ENCODE peak calls at places on chromosomes 2 and 18, in four cellular contexts. I, K, J and L are unnamed samples.

GRCh38 chr2:200618590-200619021 is 32.8 kb downstream of the AOX1 start:
- DNase-seq in I (no peak), K (peak), J (no peak), L (peak)

GRCh38 chr2:217316743-217317142 is 456.9 kb upstream of the TNP1 start:
- DNase-seq in I (no peak), K (peak), J (no peak), L (peak)

GRCh38 chr2:177106212-177106611 is 106.4 kb upstream of the HNRNPA3 start:
- DNase-seq in I (no peak), K (no peak), J (no peak), L (no peak)

GRCh38 chr18:23334569-23334968 is 118.5 kb upstream of the RIOK3 start:
- DNase-seq in I (no peak), K (no peak), J (no peak), L (no peak)

GRCh38 chr2:222864296-222864695 is 3.5 kb downstream of the ACSL3 start:
- DNase-seq in I (no peak), K (peak), J (no peak), L (peak)

GRCh38 chr18:2988041-2988794 is 24.7 kb downstream of the LPIN2 start:
- DNase-seq in I (no peak), K (peak), J (no peak), L (peak)

GRCh38 chr2:181457741-181458425 is 697 bp downstream of the ITGA4 start:
- DNase-seq in I (no peak), K (peak), J (peak), L (peak)

GRCh38 chr2:19671311-19671710 is 230.5 kb downstream of the TTC32 start:
- DNase-seq in I (no peak), K (no peak), J (no peak), L (no peak)

GRCh38 chr2:148565272-148565894 is 79.2 kb upstream of the EPC2 start:
- DNase-seq in I (no peak), K (no peak), J (no peak), L (peak)

GRCh38 chr2:217628061-217628460 is 374.7 kb downstream of the TNS1 start:
- DNase-seq in I (no peak), K (no peak), J (no peak), L (no peak)

GRCh38 chr2:219997341-219997851 is 370.0 kb downstream of the SLC4A3 start:
- DNase-seq in I (no peak), K (peak), J (peak), L (peak)

GRCh38 chr2:149827585-149828156 is 240.1 kb upstream of the MMADHC start:
- DNase-seq in I (no peak), K (no peak), J (no peak), L (peak)

GRCh38 chr2:170812716-170813585 is 3.7 kb upstream of the GAD1 start:
- DNase-seq in I (no peak), K (peak), J (no peak), L (peak)

GRCh38 chr2:187842978-187843847 is 289.0 kb upstream of the TFPI start:
- DNase-seq in I (peak), K (peak), J (no peak), L (peak)

GRCh38 chr2:28547906-28548600 is 52.2 kb downstream of the PLB1 start:
- DNase-seq in I (no peak), K (no peak), J (no peak), L (no peak)

GRCh38 chr2:43184339-43184895 is 42.0 kb downstream of the ZFP36L2 start:
- DNase-seq in I (no peak), K (peak), J (no peak), L (peak)

GRCh38 chr2:101446869-101447268 is 28.0 kb downstream of the RFX8 start:
- DNase-seq in I (no peak), K (peak), J (no peak), L (peak)

GRCh38 chr2:228426502-228427216 is 245.2 kb upstream of the SPHKAP start:
- DNase-seq in I (no peak), K (no peak), J (no peak), L (no peak)

GRCh38 chr2:151405376-151405775 is 4.3 kb upstream of the RIF1 start:
- DNase-seq in I (no peak), K (no peak), J (no peak), L (no peak)

GRCh38 chr18:59606193-59607175 is 90.7 kb downstream of the CCBE1 start:
- DNase-seq in I (no peak), K (no peak), J (no peak), L (peak)

GRCh38 chr2:120442923-120443571 is 97.1 kb downstream of the INHBB start:
- DNase-seq in I (no peak), K (no peak), J (peak), L (no peak)

GRCh38 chr2:19120941-19121750 is 237.3 kb downstream of the OSR1 start:
- DNase-seq in I (no peak), K (peak), J (no peak), L (peak)

GRCh38 chr2:168181825-168182224 is 65.6 kb downstream of the STK39 start:
- DNase-seq in I (no peak), K (no peak), J (no peak), L (no peak)

GRCh38 chr2:109331864-109332848 is 203.2 kb downstream of the SH3RF3 start:
- DNase-seq in I (no peak), K (peak), J (peak), L (peak)

GRCh38 chr2:216492951-216493685 is 5.5 kb upstream of the RPL37A start:
- DNase-seq in I (no peak), K (peak), J (no peak), L (peak)

GRCh38 chr2:158815166-158815565 is 20.0 kb downstream of the DAPL1 start:
- DNase-seq in I (no peak), K (no peak), J (no peak), L (no peak)

GRCh38 chr2:176152350-176153181 is 1.2 kb downstream of the HOXD4 start:
- DNase-seq in I (no peak), K (no peak), J (no peak), L (no peak)

GRCh38 chr2:16899958-16900357 is 234.3 kb upstream of the CYRIA start:
- DNase-seq in I (no peak), K (no peak), J (no peak), L (no peak)

DNA sequence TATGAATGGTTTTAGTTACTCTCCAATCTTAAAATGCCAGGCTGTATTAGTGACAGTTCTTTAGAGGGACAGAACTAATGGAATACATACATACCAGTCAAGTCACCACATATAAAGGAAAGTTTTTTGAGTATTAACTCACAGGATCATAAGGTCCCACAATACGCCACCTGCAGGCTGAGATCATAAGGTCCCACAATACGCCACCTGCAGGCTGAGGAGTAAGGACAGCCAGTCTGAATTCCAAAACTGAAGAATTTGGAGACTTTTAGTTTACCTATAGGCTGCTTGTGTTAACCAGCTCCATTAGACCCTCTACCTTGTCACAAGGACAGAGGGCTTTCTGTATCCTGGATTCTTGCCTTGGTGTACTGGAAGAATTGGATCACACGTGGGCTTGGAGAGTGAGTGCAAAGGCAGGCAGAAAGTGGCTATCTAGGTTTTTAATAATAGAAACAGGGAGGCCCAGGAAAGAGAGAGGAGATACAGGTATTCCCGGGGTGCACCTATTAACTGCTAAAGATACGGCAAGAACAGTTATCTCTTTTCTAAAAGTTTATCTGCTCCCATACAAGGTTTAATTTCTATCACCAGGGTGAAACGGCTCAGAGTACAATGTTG is 234.9 kb upstream of the CYRIA start:
- DNase-seq in I (peak), K (no peak), J (no peak), L (no peak)
- TF ChIP-seq CTCF in I (peak), K (peak), J (peak), L (peak)

DNA sequence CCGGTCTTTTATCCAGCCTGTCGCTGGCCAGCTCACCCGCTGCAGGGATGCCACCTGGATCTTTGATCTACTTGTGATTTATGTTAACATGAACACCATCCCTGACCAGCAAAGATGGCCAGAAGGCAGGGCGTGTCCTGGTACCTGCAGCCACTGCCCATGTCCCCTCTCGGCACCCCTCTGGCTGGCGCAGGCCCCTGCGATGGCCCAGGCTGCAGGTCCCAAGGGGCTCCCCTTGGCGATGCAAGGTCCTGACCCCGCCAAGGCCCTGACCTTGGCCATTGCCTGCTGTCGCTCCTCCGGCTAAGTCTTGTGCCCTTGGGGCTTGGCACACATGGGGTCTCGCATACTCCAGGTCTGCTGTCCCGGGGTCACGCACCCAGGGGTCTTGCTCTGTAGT is 214.9 kb downstream of the TWIST2 start:
- DNase-seq in I (no peak), K (no peak), J (peak), L (no peak)
- H3K4me3 ChIP-seq in I (no peak), K (no peak), J (no peak), L (no peak)

GRCh38 chr2:3647831-3648651 is 10.0 kb upstream of the ALLC start:
- DNase-seq in I (no peak), K (no peak), J (no peak), L (no peak)

GRCh38 chr2:3650140-3650944 is 7.7 kb upstream of the ALLC start:
- DNase-seq in I (no peak), K (no peak), J (no peak), L (no peak)

GRCh38 chr2:3648652-3649177 is 9.3 kb upstream of the ALLC start:
- DNase-seq in I (no peak), K (no peak), J (no peak), L (no peak)

GRCh38 chr2:3651686-3652516 is 6.1 kb upstream of the ALLC start:
- DNase-seq in I (no peak), K (peak), J (peak), L (peak)

DNA sequence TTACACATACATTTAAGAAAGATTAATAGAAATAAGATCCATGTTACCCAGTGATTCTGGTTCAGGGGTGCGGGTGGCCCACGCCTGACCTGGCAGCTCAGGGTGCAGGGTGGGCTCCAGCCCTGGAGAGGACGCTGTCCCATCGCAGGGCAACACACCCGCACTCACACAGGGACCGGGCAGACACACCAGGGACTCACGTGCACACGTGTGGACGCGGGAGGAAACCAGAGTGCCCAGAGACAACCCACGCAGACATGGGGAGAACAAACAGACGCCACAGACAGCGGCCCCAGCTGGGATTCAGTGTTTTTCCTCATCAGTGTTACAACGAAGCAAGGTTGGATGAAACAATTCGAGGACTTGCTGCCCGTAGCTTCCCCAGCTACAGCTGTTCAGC is 8.4 kb upstream of the ALLC start:
- DNase-seq in I (no peak), K (no peak), J (no peak), L (no peak)
- TF ChIP-seq CTCF in I (no peak), K (no peak), J (no peak), L (no peak)

GRCh38 chr2:37323176-37323575 is 1.5 kb downstream of the PRKD3 start:
- DNase-seq in I (no peak), K (peak), J (no peak), L (peak)
- H3K4me3 ChIP-seq in I (peak), K (peak), J (peak), L (peak)

DNA sequence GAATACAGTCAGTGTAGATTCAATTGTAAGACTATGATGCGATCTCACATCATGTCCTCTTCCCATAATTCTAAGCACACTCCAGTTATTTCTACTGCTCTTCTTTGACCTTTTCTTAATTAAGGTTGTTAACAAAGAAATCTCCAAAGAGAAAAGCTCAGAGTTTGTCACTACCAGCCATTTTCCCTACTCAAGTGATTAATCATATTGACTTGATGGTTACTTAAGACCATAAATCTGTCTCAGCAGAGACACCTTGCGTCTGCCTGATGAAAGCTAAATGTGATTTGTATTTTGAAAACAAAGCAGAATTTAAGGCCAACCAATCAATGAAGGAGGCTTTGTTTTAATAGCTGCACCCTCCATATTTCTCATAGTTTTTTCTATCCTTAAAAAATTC is 130.3 kb downstream of the DTNA start:
- DNase-seq in I (no peak), K (no peak), J (no peak), L (no peak)
- TF ChIP-seq CTCF in I (no peak), K (no peak), J (no peak), L (no peak)

GRCh38 chr2:127024769-127025356 is 82.1 kb downstream of the BIN1 start:
- DNase-seq in I (no peak), K (no peak), J (peak), L (peak)
- H3K4me3 ChIP-seq in I (peak), K (peak), J (peak), L (peak)

DNA sequence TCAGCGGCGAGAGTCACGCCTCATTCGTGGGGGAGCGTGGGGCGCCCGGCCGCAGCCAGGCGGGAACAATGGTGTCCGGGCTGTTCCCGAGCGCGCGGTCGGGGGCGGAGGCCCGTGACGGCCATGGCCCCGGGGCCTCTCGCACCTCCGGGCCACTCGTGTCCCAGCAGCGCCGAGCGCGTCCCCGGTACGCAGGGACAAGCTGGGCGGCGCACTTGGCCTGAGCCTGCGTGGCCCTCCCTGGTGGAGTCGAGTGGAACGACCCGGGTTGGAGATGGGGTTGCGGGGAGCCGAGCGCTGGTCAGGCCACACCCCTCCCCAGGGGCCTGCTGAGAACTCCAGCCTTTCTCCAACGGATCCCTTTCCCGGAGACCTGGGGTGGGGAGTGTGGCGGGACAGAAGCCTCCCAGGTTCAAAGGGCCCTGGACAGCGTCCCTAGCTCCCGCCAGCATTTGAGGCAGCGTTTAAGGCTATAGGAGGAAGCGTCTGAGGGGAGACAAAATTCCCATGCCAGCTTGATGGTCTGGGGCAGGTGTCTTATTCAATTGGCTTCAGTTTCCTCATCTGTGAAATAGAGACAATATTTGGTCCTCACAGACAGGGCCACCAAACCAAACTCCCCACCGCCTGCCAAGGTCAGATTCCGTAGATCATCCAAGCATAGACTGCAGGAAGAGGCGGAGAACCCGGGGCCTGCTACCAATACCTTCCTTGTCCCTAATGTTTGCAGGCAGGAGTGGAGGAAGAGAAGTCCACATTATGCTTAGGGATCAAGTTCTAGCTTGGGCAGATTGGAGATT is 545 bp downstream of the CNDP2 start:
- DNase-seq in I (no peak), K (peak), J (peak), L (peak)
- TF ChIP-seq CTCF in I (no peak), K (peak), J (no peak), L (peak)

DNA sequence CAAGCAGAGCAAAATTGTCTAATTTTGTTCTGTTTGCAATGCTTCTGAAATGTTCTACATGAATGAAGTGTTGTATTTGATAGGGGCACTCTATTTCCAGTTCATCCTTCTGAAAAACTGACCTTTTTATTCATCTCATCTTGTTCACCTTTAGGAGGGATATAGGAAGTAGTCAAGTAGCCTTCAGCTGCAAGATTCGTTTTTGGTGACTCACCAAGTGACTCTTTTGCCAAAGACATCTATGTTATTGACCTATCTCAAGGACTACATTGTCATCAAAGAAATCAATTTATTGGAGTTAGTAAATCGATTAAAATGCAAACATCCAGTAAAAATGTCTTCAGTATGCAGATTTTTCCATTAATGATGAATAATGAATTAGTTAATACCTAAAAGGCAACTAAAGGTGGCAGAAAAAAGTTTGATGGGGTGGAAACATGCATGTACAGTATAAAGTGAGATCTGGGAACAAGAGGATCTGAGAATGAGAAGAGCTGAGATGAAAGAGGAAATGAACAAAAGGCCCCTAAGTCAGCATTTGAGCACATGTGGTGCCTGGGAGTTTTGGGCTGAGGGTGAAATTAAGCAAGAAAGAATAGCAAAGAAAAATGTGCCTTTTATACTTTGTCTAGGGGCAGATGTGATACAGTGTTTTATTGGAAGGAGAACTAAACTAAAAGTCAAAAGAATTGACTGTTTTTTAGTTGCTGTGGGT is 255.1 kb upstream of the LINC00305 start:
- DNase-seq in I (no peak), K (no peak), J (no peak), L (no peak)
- H3K4me3 ChIP-seq in I (no peak), K (no peak), J (no peak), L (no peak)

DNA sequence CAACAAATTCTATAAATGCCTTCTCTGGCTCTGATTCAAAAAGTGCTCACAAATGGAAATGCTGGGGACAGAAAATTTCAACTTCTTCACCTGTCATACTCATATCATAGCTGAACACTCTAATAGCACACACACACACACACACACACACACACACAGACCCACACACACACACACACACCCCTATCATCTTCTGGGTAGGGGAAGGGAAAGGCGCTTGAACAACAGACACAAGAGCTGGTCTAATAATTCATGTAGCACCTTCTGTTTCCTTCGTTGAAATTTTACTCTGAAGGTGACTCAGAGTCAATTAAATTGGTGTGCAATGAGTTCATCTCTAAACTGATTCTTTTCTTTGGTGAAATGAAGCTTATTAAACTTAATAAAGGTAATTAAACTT is 32.9 kb downstream of the CD28 start:
- DNase-seq in I (no peak), K (no peak), J (no peak), L (no peak)
- TF ChIP-seq CTCF in I (no peak), K (no peak), J (no peak), L (no peak)